ENCODE peak calls at places on chromosomes 6 and 20, in five cellular contexts. One of them, this sample, is unnamed.

GRCh38 chr6:13303668-13304017 is 24.7 kb downstream of the TBC1D7 start:
- DNase-seq in HepG2: no peak
- DNase-seq in A549: no peak
- DNase-seq in H1: no peak
- DNase-seq in K562: no peak
- DNase-seq in this sample: peak

GRCh38 chr6:961407-961930 is 268.5 kb upstream of the EXOC2 start:
- DNase-seq in HepG2: no peak
- DNase-seq in A549: no peak
- DNase-seq in H1: no peak
- DNase-seq in K562: no peak
- DNase-seq in this sample: no peak

GRCh38 chr20:14604143-14604542 is 266.7 kb upstream of the FLRT3 start:
- DNase-seq in HepG2: no peak
- DNase-seq in A549: no peak
- DNase-seq in H1: no peak
- DNase-seq in K562: no peak
- DNase-seq in this sample: no peak

GRCh38 chr20:23147647-23147963 is 61.5 kb upstream of the CD93 start:
- DNase-seq in HepG2: no peak
- DNase-seq in A549: no peak
- DNase-seq in H1: no peak
- DNase-seq in K562: no peak
- DNase-seq in this sample: no peak

GRCh38 chr6:20708367-20709124 is 174.3 kb downstream of the CDKAL1 start:
- DNase-seq in HepG2: no peak
- DNase-seq in A549: no peak
- DNase-seq in H1: no peak
- DNase-seq in K562: no peak
- DNase-seq in this sample: no peak

GRCh38 chr6:52328721-52329120 is 33.2 kb upstream of the PAQR8 start:
- DNase-seq in HepG2: peak
- DNase-seq in A549: no peak
- DNase-seq in H1: no peak
- DNase-seq in K562: no peak
- DNase-seq in this sample: no peak

GRCh38 chr6:37582309-37582708 is 82.6 kb upstream of the CCDC167 start:
- DNase-seq in HepG2: no peak
- DNase-seq in A549: no peak
- DNase-seq in H1: no peak
- DNase-seq in K562: no peak
- DNase-seq in this sample: no peak

GRCh38 chr6:45625191-45625664 is 247.5 kb upstream of the SUPT3H start:
- DNase-seq in HepG2: no peak
- DNase-seq in A549: no peak
- DNase-seq in H1: no peak
- DNase-seq in K562: no peak
- DNase-seq in this sample: no peak

GRCh38 chr6:84762220-84762940 is 2.0 kb downstream of the TBX18 start:
- DNase-seq in HepG2: no peak
- DNase-seq in A549: peak
- DNase-seq in H1: no peak
- DNase-seq in K562: peak
- DNase-seq in this sample: peak

GRCh38 chr20:40954521-40955165 is 74.0 kb upstream of the TOP1 start:
- DNase-seq in HepG2: no peak
- DNase-seq in A549: no peak
- DNase-seq in H1: no peak
- DNase-seq in K562: no peak
- DNase-seq in this sample: no peak

GRCh38 chr6:123091091-123091895 is 95.3 kb downstream of the CLVS2 start:
- DNase-seq in HepG2: peak
- DNase-seq in A549: peak
- DNase-seq in H1: no peak
- DNase-seq in K562: no peak
- DNase-seq in this sample: peak
- H3K27ac ChIP-seq in HepG2: no peak
- H3K27ac ChIP-seq in A549: peak
- H3K27ac ChIP-seq in H1: no peak
- H3K27ac ChIP-seq in K562: no peak
- H3K27ac ChIP-seq in this sample: peak

DNA sequence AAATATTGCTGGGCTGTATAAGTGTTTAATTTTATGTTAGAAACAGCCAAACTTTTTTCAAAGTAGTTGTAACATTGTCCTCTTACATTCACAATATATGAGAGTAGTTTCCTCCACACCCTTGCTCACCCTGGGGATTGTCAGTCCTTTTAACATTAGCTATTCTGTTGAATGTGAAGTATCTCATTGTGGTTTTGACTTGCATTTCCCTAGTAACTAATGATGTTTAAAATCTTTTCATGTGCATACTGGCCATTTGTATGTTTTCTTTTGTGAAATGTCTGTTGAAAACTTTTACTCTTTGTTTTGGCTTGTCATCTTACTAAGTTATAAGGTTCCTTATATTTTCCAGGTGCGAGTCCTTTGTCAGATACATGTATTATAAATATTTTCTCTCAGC is 32.9 kb downstream of the TRIM38 start:
- DNase-seq in HepG2: no peak
- DNase-seq in A549: no peak
- DNase-seq in H1: no peak
- DNase-seq in K562: no peak
- DNase-seq in this sample: no peak
- TF ChIP-seq JUN in HepG2: no peak
- TF ChIP-seq JUN in A549: no peak
- TF ChIP-seq JUN in H1: no peak
- TF ChIP-seq JUN in K562: no peak
- TF ChIP-seq JUN in this sample: no peak

GRCh38 chr20:46599227-46599987 is 49.0 kb upstream of the OCSTAMP start:
- DNase-seq in HepG2: peak
- DNase-seq in A549: no peak
- DNase-seq in H1: no peak
- DNase-seq in K562: no peak
- DNase-seq in this sample: no peak
- H3K27ac ChIP-seq in HepG2: no peak
- H3K27ac ChIP-seq in A549: no peak
- H3K27ac ChIP-seq in H1: no peak
- H3K27ac ChIP-seq in K562: no peak
- H3K27ac ChIP-seq in this sample: no peak

DNA sequence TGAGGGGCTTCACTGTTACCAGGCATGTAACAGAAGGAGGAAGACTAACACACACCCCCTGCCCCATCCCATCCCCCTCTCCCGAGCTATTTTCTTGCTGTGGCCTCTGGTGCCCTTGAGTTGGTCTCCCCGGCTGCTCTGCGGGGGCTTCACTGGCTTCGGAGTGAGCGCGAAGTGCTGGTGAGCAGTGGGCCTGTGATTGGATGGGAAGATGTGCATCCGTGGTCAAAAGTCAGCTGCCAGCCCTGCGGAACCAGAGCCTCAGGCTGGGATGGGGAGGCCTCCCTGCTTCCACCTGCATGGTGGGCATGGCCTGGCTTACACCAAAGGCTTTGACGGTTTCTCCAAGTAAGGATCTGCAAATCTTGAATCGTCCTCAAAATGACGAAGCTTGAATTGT is 23.8 kb downstream of the SPATA2 start:
- DNase-seq in HepG2: no peak
- DNase-seq in A549: no peak
- DNase-seq in H1: no peak
- DNase-seq in K562: no peak
- DNase-seq in this sample: no peak
- TF ChIP-seq JUN in HepG2: no peak
- TF ChIP-seq JUN in A549: no peak
- TF ChIP-seq JUN in H1: no peak
- TF ChIP-seq JUN in K562: no peak
- TF ChIP-seq JUN in this sample: no peak

GRCh38 chr6:56790424-56790823 is 147.7 kb upstream of the DST start:
- DNase-seq in HepG2: no peak
- DNase-seq in A549: no peak
- DNase-seq in H1: no peak
- DNase-seq in K562: no peak
- DNase-seq in this sample: peak
- H3K27ac ChIP-seq in HepG2: no peak
- H3K27ac ChIP-seq in A549: no peak
- H3K27ac ChIP-seq in H1: no peak
- H3K27ac ChIP-seq in K562: no peak
- H3K27ac ChIP-seq in this sample: no peak

DNA sequence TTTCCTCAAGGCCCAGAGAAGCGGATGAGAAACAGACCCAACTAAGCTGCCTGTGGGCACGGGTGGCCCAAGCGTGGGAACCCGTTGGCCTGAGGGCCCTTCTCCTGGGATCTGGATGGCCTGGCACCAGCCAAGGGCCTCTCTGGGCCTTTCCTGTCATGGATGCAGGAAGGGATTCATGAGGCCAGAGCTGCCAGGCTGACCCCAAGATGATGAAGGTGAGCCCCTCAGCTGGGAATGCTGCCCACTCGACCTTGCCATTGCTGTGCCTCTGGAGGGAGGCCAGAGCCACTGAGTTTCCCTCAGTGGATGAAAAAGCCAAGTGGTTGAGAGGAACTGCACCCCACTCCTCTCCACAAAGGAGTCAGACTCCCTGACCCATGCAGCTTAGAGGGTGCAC is 171.2 kb downstream of the VEGFA start:
- DNase-seq in HepG2: no peak
- DNase-seq in A549: no peak
- DNase-seq in H1: no peak
- DNase-seq in K562: no peak
- DNase-seq in this sample: no peak
- TF ChIP-seq JUN in HepG2: no peak
- TF ChIP-seq JUN in A549: no peak
- TF ChIP-seq JUN in H1: no peak
- TF ChIP-seq JUN in K562: no peak
- TF ChIP-seq JUN in this sample: no peak

This sample was measured in endothelial cell of umbilical vein.